ENCODE peak calls at places on chromosomes 5 and 9, in seven cellular contexts. U, H, X, Q, J, F and O are unnamed samples.

GRCh38 chr5:146307796-146308195 is 30.8 kb upstream of the POU4F3 start:
- DNase-seq in U (no peak), H (no peak), X (no peak), Q (no peak), J (no peak), F (no peak), O (no peak)

GRCh38 chr5:97192580-97193421 is 9.8 kb upstream of the RIOK2 start:
- DNase-seq in U (no peak), H (no peak), X (no peak), Q (no peak), J (no peak), F (no peak), O (no peak)

GRCh38 chr5:172919525-172920446 is 39.4 kb upstream of the RPL26L1 start:
- DNase-seq in U (peak; percentile 94), H (peak; percentile 67), X (no peak), Q (no peak), J (peak; percentile 91), F (no peak), O (no peak)

GRCh38 chr5:61815343-61815742 is 483.3 kb downstream of the ZSWIM6 start:
- DNase-seq in U (no peak), H (no peak), X (no peak), Q (no peak), J (no peak), F (no peak), O (no peak)

GRCh38 chr9:113577525-113578261 is 114.2 kb downstream of the RGS3 start:
- DNase-seq in U (no peak), H (no peak), X (peak; percentile 84), Q (no peak), J (peak; percentile 10), F (no peak), O (peak; percentile 84)

GRCh38 chr9:113463418-113464285 is at the start of gene RGS3:
- DNase-seq in U (peak; percentile 84), H (no peak), X (no peak), Q (no peak), J (peak; percentile 76), F (peak; percentile 77), O (no peak)

GRCh38 chr5:983568-983967 is 25.0 kb upstream of the NKD2 start:
- DNase-seq in U (no peak), H (no peak), X (no peak), Q (no peak), J (no peak), F (no peak), O (no peak)

GRCh38 chr9:120032639-120033038 is 547.3 kb downstream of the CDK5RAP2 start:
- DNase-seq in U (no peak), H (no peak), X (peak; percentile 31), Q (no peak), J (no peak), F (no peak), O (no peak)

GRCh38 chr9:123686131-123686848 is 243.6 kb downstream of the DENND1A start:
- DNase-seq in U (no peak), H (peak; percentile 60), X (peak; percentile 45), Q (no peak), J (peak; percentile 68), F (no peak), O (no peak)

GRCh38 chr5:172229904-172230303 is 35.9 kb downstream of the EFCAB9 start:
- DNase-seq in U (no peak), H (no peak), X (no peak), Q (no peak), J (no peak), F (no peak), O (no peak)

GRCh38 chr5:81749562-81750307 is 1.2 kb downstream of the SSBP2 start:
- DNase-seq in U (peak; percentile 72), H (peak; percentile 29), X (peak; percentile 63), Q (peak; percentile 38), J (peak; percentile 44), F (no peak), O (peak; percentile 92)

GRCh38 chr5:72242796-72243475 is 77.1 kb downstream of the MRPS27 start:
- DNase-seq in U (no peak), H (no peak), X (no peak), Q (no peak), J (no peak), F (no peak), O (no peak)

GRCh38 chr9:3893519-3893918 is 367.7 kb upstream of the RFX3 start:
- DNase-seq in U (no peak), H (no peak), X (no peak), Q (no peak), J (no peak), F (no peak), O (no peak)

GRCh38 chr9:111297061-111297824 is 32.8 kb downstream of the OR2K2 start:
- DNase-seq in U (no peak), H (peak; percentile 8), X (no peak), Q (no peak), J (no peak), F (no peak), O (no peak)

GRCh38 chr5:10464173-10464572 is 22.5 kb downstream of the ROPN1L start:
- DNase-seq in U (no peak), H (no peak), X (no peak), Q (no peak), J (no peak), F (no peak), O (peak; percentile 56)

GRCh38 chr5:177546262-177546741 is 8.1 kb downstream of the FAM193B start:
- DNase-seq in U (peak; percentile 86), H (peak; percentile 98), X (peak; percentile 97), Q (no peak), J (peak; percentile 70), F (peak; percentile 84), O (no peak)

GRCh38 chr5:172801184-172801671 is 30.2 kb upstream of the DUSP1 start:
- DNase-seq in U (no peak), H (peak; percentile 90), X (peak; percentile 95), Q (no peak), J (no peak), F (peak; percentile 76), O (no peak)

GRCh38 chr9:132032584-132032945 is 47.1 kb downstream of the MED27 start:
- DNase-seq in U (no peak), H (no peak), X (no peak), Q (no peak), J (no peak), F (no peak), O (no peak)

GRCh38 chr9:36976371-36977030 is 57.6 kb downstream of the PAX5 start:
- DNase-seq in U (no peak), H (no peak), X (peak; percentile 37), Q (no peak), J (no peak), F (no peak), O (no peak)

GRCh38 chr9:135179041-135179440 is 91.6 kb downstream of the OLFM1 start:
- DNase-seq in U (no peak), H (no peak), X (no peak), Q (no peak), J (no peak), F (no peak), O (no peak)
- H3K4me3 ChIP-seq in U (no peak overlapping the region), H (no peak overlapping the region), X (no peak overlapping the region), Q (no peak overlapping the region), J (no peak overlapping the region), F (no peak overlapping the region), O (no peak overlapping the region)

DNA sequence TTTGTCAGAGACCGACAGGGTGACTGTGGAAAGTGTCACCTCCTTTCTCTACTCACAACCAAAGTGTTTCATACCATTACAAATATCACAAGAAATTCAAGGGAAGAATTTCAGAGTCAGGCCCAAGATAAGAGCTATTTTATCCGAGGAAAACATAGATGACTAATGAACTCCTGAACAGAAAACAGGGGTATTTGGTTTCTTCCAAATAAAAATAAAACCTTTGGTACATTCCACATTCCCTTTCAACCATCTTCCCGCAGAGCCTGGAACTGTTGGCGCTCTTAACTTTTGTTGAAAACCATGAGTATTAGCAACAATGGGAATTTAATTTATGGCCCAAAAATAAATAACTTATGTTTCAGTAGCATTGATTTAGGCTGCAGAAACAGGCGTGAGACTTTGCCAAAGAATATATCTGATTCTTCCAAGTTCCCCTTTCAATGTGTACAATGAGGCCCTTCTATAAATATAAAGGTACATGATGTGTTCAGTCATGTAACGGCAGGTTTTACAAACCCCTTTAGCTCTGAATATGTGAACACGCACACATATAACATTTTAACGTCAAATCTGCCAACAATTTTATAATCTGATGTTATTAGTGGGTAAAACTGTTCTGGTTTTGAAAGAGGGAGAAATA is 69.5 kb downstream of the RETREG1 start:
- DNase-seq in U (no peak), H (peak; percentile 12), X (no peak), Q (no peak), J (no peak), F (no peak), O (no peak)
- H3K27ac ChIP-seq in U (no peak overlapping the region), H (peak overlapping the region; percentile 42), X (no peak overlapping the region), Q (no peak overlapping the region), J (no peak overlapping the region), F (no peak overlapping the region), O (no peak overlapping the region)

GRCh38 chr9:130833324-130833990 is 1.6 kb upstream of the ABL1 start:
- DNase-seq in U (no peak), H (peak; percentile 18), X (no peak), Q (no peak), J (no peak), F (no peak), O (no peak)
- H3K4me3 ChIP-seq in U (no peak overlapping the region), H (no peak overlapping the region), X (no peak overlapping the region), Q (no peak overlapping the region), J (no peak overlapping the region), F (no peak overlapping the region), O (no peak overlapping the region)

DNA sequence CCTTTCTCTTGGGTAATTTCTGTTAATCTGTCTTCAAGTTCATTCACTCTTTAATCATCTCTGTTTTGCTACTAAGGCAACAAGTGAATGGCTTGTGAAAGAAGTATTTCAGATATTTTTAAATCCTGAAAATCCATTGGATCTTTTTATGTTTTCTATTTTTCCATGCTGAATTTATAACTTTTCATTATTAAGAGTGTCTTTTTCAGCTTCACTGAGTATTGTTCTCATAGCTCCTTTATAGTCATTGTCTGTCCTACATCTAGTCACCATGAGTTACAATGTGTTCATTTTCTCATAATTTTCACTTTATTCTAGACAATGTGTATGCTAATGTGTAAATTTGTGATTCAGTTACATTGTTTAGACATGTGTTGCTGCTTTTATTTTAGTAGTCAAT is 556.4 kb downstream of the TUSC1 start:
- DNase-seq in U (no peak), H (no peak), X (no peak), Q (no peak), J (no peak), F (no peak), O (no peak)
- H3K27ac ChIP-seq in U (no peak overlapping the region), H (no peak overlapping the region), X (no peak overlapping the region), Q (no peak overlapping the region), J (no peak overlapping the region), F (no peak overlapping the region), O (no peak overlapping the region)